ENCODE peak calls at places on chromosomes 5 and 9, in eight cellular contexts. F is spleen; V is OCI-LY7; E is substantia nigra; R is CD4-positive, CD25-positive, alpha-beta regulatory T cell; Q is thoracic aorta; I is tibial artery; B is A549. H is an unnamed sample.

GRCh38 chr5:132083065-132083678 is 9.6 kb downstream of the CSF2 start:
- DNase-seq in V (no peak), F (peak; percentile 70), E (no peak), R (no peak), Q (no peak), B (no peak), I (no peak), H (no peak)

GRCh38 chr5:173953528-173954090 is 35.4 kb upstream of the C5orf47 start:
- DNase-seq in V (no peak), E (no peak), R (no peak), Q (no peak), I (no peak), B (no peak), F (no peak), H (no peak)

GRCh38 chr5:174328626-174329299 is 283.3 kb downstream of the NSG2 start:
- DNase-seq in B (no peak), I (no peak), F (no peak), V (no peak), R (no peak), Q (no peak), E (no peak), H (no peak)

GRCh38 chr5:170519500-170519899 is 15.7 kb downstream of the KCNIP1 start:
- DNase-seq in I (no peak), F (no peak), B (no peak), E (no peak), Q (no peak), R (no peak), V (no peak), H (no peak)

GRCh38 chr9:129494113-129494789 is 126.7 kb downstream of the C9orf50 start:
- DNase-seq in R (no peak), Q (no peak), F (no peak), B (no peak), I (no peak), E (peak; percentile 33), V (no peak), H (no peak)

GRCh38 chr5:138438724-138439536 is at the start of gene REEP2:
- DNase-seq in R (peak; percentile 47), E (peak; percentile 71), F (peak; percentile 87), B (peak; percentile 62), V (peak; percentile 71), Q (no peak), I (no peak), H (no peak)

GRCh38 chr9:37374892-37375291 is 47.6 kb upstream of the GRHPR start:
- DNase-seq in B (no peak), F (peak; percentile 88), V (peak; percentile 99), E (no peak), Q (no peak), R (no peak), I (no peak), H (no peak)

GRCh38 chr9:129773262-129774048 is 20.6 kb upstream of the PTGES start:
- DNase-seq in V (no peak), F (peak; percentile 78), R (no peak), Q (no peak), E (no peak), I (peak; percentile 53), B (peak; percentile 76), H (no peak)

GRCh38 chr9:79120533-79121315 is 451.0 kb upstream of the TLE4 start:
- DNase-seq in V (no peak), F (no peak), E (no peak), I (no peak), R (no peak), Q (no peak), B (no peak), H (no peak)

GRCh38 chr5:75023368-75024159 is 28.8 kb downstream of the GCNT4 start:
- DNase-seq in B (no peak), E (no peak), R (no peak), I (no peak), F (no peak), V (no peak), Q (no peak), H (no peak)

GRCh38 chr5:163569284-163569683 is 63.9 kb downstream of the MAT2B start:
- DNase-seq in V (no peak), F (no peak), E (no peak), Q (no peak), B (no peak), R (no peak), I (no peak), H (no peak)

GRCh38 chr5:163504091-163504931 is 1.1 kb upstream of the MAT2B start:
- DNase-seq in V (peak; percentile 45), I (peak; percentile 58), B (no peak), Q (no peak), R (no peak), F (peak; percentile 80), E (peak; percentile 57), H (no peak)

GRCh38 chr9:128153117-128153946 is 4.1 kb downstream of the LCN2 start:
- DNase-seq in Q (no peak), I (no peak), E (no peak), R (no peak), F (peak; percentile 61), B (no peak), V (no peak), H (no peak)

GRCh38 chr9:85451680-85452079 is 290.1 kb downstream of the AGTPBP1 start:
- DNase-seq in E (no peak), R (no peak), I (no peak), Q (no peak), F (no peak), V (no peak), B (no peak), H (no peak)

GRCh38 chr9:85742630-85742928 is 825 bp upstream of the AGTPBP1 start:
- DNase-seq in R (no peak), Q (no peak), E (no peak), B (no peak), I (no peak), V (no peak), F (no peak), H (peak; percentile 26)

GRCh38 chr5:103259705-103260355 is 1.3 kb downstream of the MACIR start:
- DNase-seq in I (peak; percentile 30), V (no peak), Q (no peak), R (no peak), B (peak; percentile 28), E (peak; percentile 79), F (no peak), H (peak; percentile 24)

GRCh38 chr5:58240286-58240685 is 219.6 kb downstream of the PLK2 start:
- DNase-seq in I (no peak), R (no peak), E (no peak), Q (no peak), B (peak; percentile 11), F (no peak), V (no peak), H (no peak)

GRCh38 chr5:27130587-27130986 is 92.2 kb upstream of the CDH9 start:
- DNase-seq in E (no peak), F (no peak), I (no peak), R (no peak), B (no peak), Q (no peak), V (no peak), H (no peak)

GRCh38 chr5:86968311-86968753 is 299.4 kb upstream of the RASA1 start:
- DNase-seq in E (peak; percentile 32), I (no peak), V (peak; percentile 13), B (peak; percentile 21), F (no peak), Q (no peak), R (no peak), H (peak; percentile 76)

GRCh38 chr9:134353539-134353938 is 27.3 kb downstream of the RXRA start:
- DNase-seq in Q (no peak), E (no peak), I (no peak), F (no peak), V (no peak), B (no peak), R (no peak), H (no peak)

GRCh38 chr5:102532126-102532525 is 33.3 kb upstream of the SLCO6A1 start:
- DNase-seq in V (no peak), I (peak; percentile 40), R (no peak), Q (no peak), B (no peak), F (no peak), E (no peak), H (no peak)

GRCh38 chr5:143044265-143044664 is 274.1 kb downstream of the ARHGAP26 start:
- DNase-seq in B (no peak), V (no peak), Q (no peak), E (no peak), I (no peak), R (no peak), F (no peak), H (no peak)

GRCh38 chr9:126773004-126773607 is 31.7 kb upstream of the ZBTB43 start:
- DNase-seq in R (no peak), V (no peak), B (peak; percentile 65), I (no peak), Q (no peak), E (no peak), F (no peak), H (no peak)

DNA sequence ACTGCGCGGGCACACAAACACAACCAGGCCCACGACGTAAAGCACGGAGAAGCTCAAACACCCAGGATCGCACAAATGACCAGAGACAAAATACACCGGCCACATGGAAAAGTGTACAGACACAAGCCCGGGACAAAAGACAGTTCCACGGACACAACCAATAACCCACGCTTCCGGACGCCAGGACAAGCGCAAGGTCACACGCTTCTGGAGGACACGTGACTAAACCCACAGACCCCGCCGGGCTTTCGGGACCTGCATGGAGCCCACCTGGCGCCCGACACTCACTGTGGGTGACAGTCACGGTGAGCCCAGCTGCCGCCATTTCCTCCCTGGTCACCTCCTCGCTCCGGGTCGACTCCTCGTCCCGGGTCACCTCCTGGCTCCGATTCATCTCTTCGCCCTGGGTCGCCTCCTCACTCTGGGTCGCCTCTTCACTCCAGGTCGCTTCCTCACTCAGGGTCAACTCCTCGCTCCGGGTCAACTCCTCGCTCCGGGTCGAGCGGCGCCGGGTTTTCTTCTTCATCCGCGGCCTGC is 504 bp downstream of the BAG1 start:
- DNase-seq in I (peak; percentile 67), V (peak; percentile 73), R (peak; percentile 49), Q (peak; percentile 19), B (peak; percentile 57), E (no peak), F (peak; percentile 94), H (no peak)
- H3K27ac ChIP-seq in I (peak overlapping the region; percentile 93), V (peak overlapping the region; percentile 32), R (peak overlapping the region; percentile 88), Q (peak overlapping the region; percentile 85), B (peak overlapping the region; percentile 94), E (peak overlapping the region; percentile 90), F (peak overlapping the region; percentile 97), H (no peak overlapping the region)

GRCh38 chr5:179616002-179616594 is 7.4 kb downstream of the HNRNPH1 start:
- DNase-seq in I (peak; percentile 8), E (no peak), Q (no peak), F (peak; percentile 40), B (no peak), R (no peak), V (no peak), H (no peak)
- H3K27ac ChIP-seq in I (no peak overlapping the region), E (no peak overlapping the region), Q (no peak overlapping the region), F (no peak overlapping the region), B (no peak overlapping the region), R (peak overlapping the region; percentile 39), V (no peak overlapping the region), H (peak overlapping the region; percentile 37)

DNA sequence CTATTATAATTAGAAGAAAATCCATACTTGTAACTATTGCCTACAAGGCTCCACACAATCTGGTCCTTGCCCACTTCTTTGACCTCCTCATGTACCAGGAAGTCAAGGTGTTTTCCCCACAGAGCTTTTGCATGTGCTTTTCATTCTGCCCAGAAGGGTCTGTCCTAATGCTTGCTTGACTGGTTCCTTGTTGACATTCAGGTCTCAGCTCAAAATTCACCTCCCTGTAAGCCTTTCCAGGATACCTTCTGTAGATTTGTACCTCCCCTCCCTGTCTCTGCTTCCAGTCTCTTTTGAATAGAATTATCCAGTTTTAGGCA is 33.6 kb upstream of the HSD17B4 start:
- DNase-seq in V (peak; percentile 37), R (no peak), Q (no peak), I (no peak), F (no peak), E (no peak), B (no peak), H (no peak)
- H3K27ac ChIP-seq in V (no peak overlapping the region), R (no peak overlapping the region), Q (no peak overlapping the region), I (no peak overlapping the region), F (peak overlapping the region; percentile 61), E (no peak overlapping the region), B (no peak overlapping the region), H (peak overlapping the region; percentile 85)

GRCh38 chr5:57102189-57102904 is 71.5 kb upstream of the GPBP1 start:
- DNase-seq in F (no peak), I (no peak), Q (no peak), B (no peak), V (no peak), R (no peak), E (no peak), H (no peak)
- H3K27ac ChIP-seq in F (no peak overlapping the region), I (no peak overlapping the region), Q (no peak overlapping the region), B (no peak overlapping the region), V (no peak overlapping the region), R (no peak overlapping the region), E (no peak overlapping the region), H (no peak overlapping the region)